ENCODE peak calls at places on chromosome 20, in eight cellular contexts. N, M, O, P, C, J, U and T are unnamed samples.

GRCh38 chr20:23161968-23162696 is 76.0 kb upstream of the CD93 start:
- DNase-seq in N (peak; percentile 76), M (peak; percentile 98), O (peak; percentile 99), P (peak; percentile 98), C (peak; percentile 95), J (peak; percentile 63), U (no peak), T (peak; percentile 30)

GRCh38 chr20:35387334-35387733 is 24.4 kb downstream of the UQCC1 start:
- DNase-seq in N (no peak), M (no peak), O (no peak), P (peak; percentile 46), C (no peak), J (no peak), U (no peak), T (no peak)

GRCh38 chr20:37464173-37464572 is 56.9 kb upstream of the NNAT start:
- DNase-seq in N (no peak), M (peak; percentile 10), O (no peak), P (no peak), C (no peak), J (no peak), U (no peak), T (no peak)

GRCh38 chr20:48604936-48605335 is 222.9 kb downstream of the PREX1 start:
- DNase-seq in N (no peak), M (no peak), O (no peak), P (no peak), C (peak; percentile 58), J (no peak), U (no peak), T (no peak)

GRCh38 chr20:44186674-44187053 is 324 bp downstream of the JPH2 start:
- DNase-seq in N (no peak), M (no peak), O (no peak), P (no peak), C (no peak), J (no peak), U (no peak), T (no peak)

GRCh38 chr20:34175072-34175471 is 63.0 kb upstream of the EIF2S2 start:
- DNase-seq in N (no peak), M (no peak), O (no peak), P (no peak), C (no peak), J (no peak), U (no peak), T (no peak)

GRCh38 chr20:50494428-50494827 is 15.8 kb upstream of the PTPN1 start:
- DNase-seq in N (no peak), M (no peak), O (no peak), P (no peak), C (no peak), J (no peak), U (no peak), T (no peak)

GRCh38 chr20:26167499-26167898 is 470.8 kb upstream of the ZNF337 start:
- DNase-seq in N (no peak), M (no peak), O (no peak), P (peak; percentile 18), C (no peak), J (no peak), U (no peak), T (no peak)

GRCh38 chr20:32674362-32674789 is 635 bp upstream of the C20orf203 start:
- DNase-seq in N (peak; percentile 37), M (peak; percentile 38), O (peak; percentile 49), P (peak; percentile 58), C (no peak), J (peak; percentile 32), U (no peak), T (peak; percentile 17)

GRCh38 chr20:8128291-8129046 is 3.6 kb upstream of the PLCB1 start:
- DNase-seq in N (no peak), M (no peak), O (no peak), P (no peak), C (no peak), J (no peak), U (no peak), T (no peak)

GRCh38 chr20:33291830-33292355 is 8.9 kb downstream of the BPIFB1 start:
- DNase-seq in N (peak; percentile 4), M (peak; percentile 58), O (peak; percentile 44), P (peak; percentile 16), C (no peak), J (no peak), U (no peak), T (peak; percentile 7)

GRCh38 chr20:8246701-8247100 is 114.6 kb downstream of the PLCB1 start:
- DNase-seq in N (no peak), M (no peak), O (no peak), P (no peak), C (no peak), J (no peak), U (no peak), T (no peak)

GRCh38 chr20:63072231-63072791 is 65.5 kb upstream of the BHLHE23 start:
- DNase-seq in N (no peak), M (no peak), O (no peak), P (no peak), C (peak; percentile 77), J (no peak), U (no peak), T (no peak)

GRCh38 chr20:45781391-45781931 is 10.2 kb downstream of the WFDC3 start:
- DNase-seq in N (peak; percentile 65), M (peak; percentile 58), O (no peak), P (peak; percentile 97), C (peak; percentile 81), J (peak; percentile 73), U (no peak), T (no peak)

GRCh38 chr20:38420232-38421085 is 14.7 kb downstream of the SNHG17 start:
- DNase-seq in N (no peak), M (no peak), O (no peak), P (no peak), C (peak; percentile 58), J (no peak), U (no peak), T (no peak)

GRCh38 chr20:17630151-17630805 is 51.8 kb downstream of the RRBP1 start:
- DNase-seq in N (no peak), M (no peak), O (no peak), P (no peak), C (no peak), J (no peak), U (no peak), T (no peak)

GRCh38 chr20:63216849-63217471 is 1.0 kb upstream of the YTHDF1 start:
- DNase-seq in N (no peak), M (no peak), O (no peak), P (no peak), C (no peak), J (no peak), U (no peak), T (no peak)

GRCh38 chr20:11849270-11849920 is 68.3 kb upstream of the BTBD3 start:
- DNase-seq in N (peak; percentile 38), M (no peak), O (no peak), P (peak; percentile 29), C (no peak), J (no peak), U (peak; percentile 42), T (no peak)

GRCh38 chr20:51335329-51335841 is 207.1 kb downstream of the NFATC2 start:
- DNase-seq in N (peak; percentile 100), M (no peak), O (no peak), P (peak; percentile 95), C (no peak), J (peak; percentile 72), U (no peak), T (no peak)

GRCh38 chr20:3710703-3711417 is 1.5 kb downstream of the SIGLEC1 start:
- DNase-seq in N (peak; percentile 12), M (peak; percentile 72), O (peak; percentile 6), P (no peak), C (peak; percentile 92), J (no peak), U (peak; percentile 18), T (no peak)

GRCh38 chr20:9517297-9518134 is 3.1 kb downstream of the LAMP5 start:
- DNase-seq in N (no peak), M (peak; percentile 37), O (no peak), P (no peak), C (no peak), J (no peak), U (no peak), T (no peak)

GRCh38 chr20:23132293-23132929 is 46.3 kb upstream of the CD93 start:
- DNase-seq in N (no peak), M (no peak), O (no peak), P (no peak), C (peak; percentile 66), J (no peak), U (no peak), T (no peak)

GRCh38 chr20:37202267-37202943 is 23.1 kb upstream of the MROH8 start:
- DNase-seq in N (peak; percentile 91), M (peak; percentile 42), O (no peak), P (peak; percentile 87), C (no peak), J (peak; percentile 89), U (peak; percentile 95), T (no peak)

GRCh38 chr20:45254867-45255266 is 503 bp upstream of the SLPI start:
- DNase-seq in N (no peak), M (no peak), O (no peak), P (peak; percentile 93), C (no peak), J (peak; percentile 21), U (no peak), T (no peak)

GRCh38 chr20:37007898-37008649 is 56.6 kb upstream of the SAMHD1 start:
- DNase-seq in N (peak; percentile 43), M (no peak), O (no peak), P (peak; percentile 39), C (no peak), J (no peak), U (no peak), T (no peak)

GRCh38 chr20:4937422-4938319 is 63.6 kb downstream of the SLC23A2 start:
- DNase-seq in N (no peak), M (no peak), O (peak; percentile 78), P (no peak), C (no peak), J (no peak), U (peak; percentile 75), T (peak; percentile 93)

GRCh38 chr20:40203032-40203431 is 486.0 kb downstream of the MAFB start:
- DNase-seq in N (no peak), M (no peak), O (no peak), P (no peak), C (no peak), J (no peak), U (no peak), T (no peak)

GRCh38 chr20:62623488-62624324 is 18.6 kb upstream of the SLCO4A1 start:
- DNase-seq in N (peak; percentile 68), M (peak; percentile 99), O (peak; percentile 19), P (peak; percentile 84), C (peak; percentile 98), J (peak; percentile 78), U (peak; percentile 44), T (peak; percentile 93)

GRCh38 chr20:35146299-35146921 is 726 bp downstream of the EDEM2 start:
- DNase-seq in N (no peak), M (no peak), O (no peak), P (no peak), C (peak; percentile 71), J (no peak), U (no peak), T (no peak)

GRCh38 chr20:62313460-62314338 is 10.9 kb downstream of the ADRM1 start:
- DNase-seq in N (no peak), M (no peak), O (no peak), P (no peak), C (no peak), J (no peak), U (no peak), T (no peak)

GRCh38 chr20:25341716-25342680 is 48.6 kb downstream of the ABHD12 start:
- DNase-seq in N (no peak), M (no peak), O (peak; percentile 77), P (peak; percentile 48), C (no peak), J (no peak), U (peak; percentile 19), T (no peak)

GRCh38 chr20:61391812-61392520 is 139.9 kb downstream of the CDH4 start:
- DNase-seq in N (no peak), M (no peak), O (no peak), P (peak; percentile 5), C (peak; percentile 42), J (no peak), U (no peak), T (no peak)

GRCh38 chr20:20439602-20440001 is 71.7 kb downstream of the INSM1 start:
- DNase-seq in N (no peak), M (no peak), O (no peak), P (no peak), C (no peak), J (no peak), U (no peak), T (no peak)

GRCh38 chr20:57173986-57174385 is 92.5 kb downstream of the BMP7 start:
- DNase-seq in N (no peak), M (no peak), O (no peak), P (no peak), C (no peak), J (no peak), U (no peak), T (no peak)